ENCODE peak calls at places on chromosomes 4 and X, in four cellular contexts. One of them, this sample, is unnamed.

GRCh38 chr4:150593996-150594395 is 12.0 kb downstream of the MAB21L2 start:
- DNase-seq in upper lobe of right lung: no peak
- DNase-seq in adipocyte: peak; percentile 78
- DNase-seq in prostate gland: no peak
- DNase-seq in this sample: no peak

GRCh38 chrX:15311119-15311518 is 4.3 kb downstream of the ASB11 start:
- DNase-seq in prostate gland: no peak
- DNase-seq in upper lobe of right lung: no peak
- DNase-seq in adipocyte: no peak
- DNase-seq in this sample: no peak

GRCh38 chr4:6281436-6282144 is 11.9 kb downstream of the WFS1 start:
- DNase-seq in prostate gland: no peak
- DNase-seq in adipocyte: no peak
- DNase-seq in upper lobe of right lung: no peak
- DNase-seq in this sample: no peak

GRCh38 chr4:147825451-147826287 is 93.8 kb downstream of the ARHGAP10 start:
- DNase-seq in adipocyte: no peak
- DNase-seq in prostate gland: no peak
- DNase-seq in upper lobe of right lung: no peak
- DNase-seq in this sample: no peak

GRCh38 chrX:75335127-75335458 is 61.2 kb downstream of the UPRT start:
- DNase-seq in adipocyte: no peak
- DNase-seq in prostate gland: no peak
- DNase-seq in upper lobe of right lung: no peak
- DNase-seq in this sample: no peak

GRCh38 chr4:96183630-96184029 is 343.7 kb downstream of the PDHA2 start:
- DNase-seq in adipocyte: no peak
- DNase-seq in prostate gland: no peak
- DNase-seq in upper lobe of right lung: no peak
- DNase-seq in this sample: no peak

GRCh38 chr4:117971406-117971805 is 62.9 kb upstream of the NDST3 start:
- DNase-seq in upper lobe of right lung: no peak
- DNase-seq in adipocyte: peak; percentile 60
- DNase-seq in prostate gland: no peak
- DNase-seq in this sample: peak; percentile 31

GRCh38 chr4:141807073-141807472 is 170.7 kb downstream of the IL15 start:
- DNase-seq in adipocyte: peak; percentile 56
- DNase-seq in prostate gland: no peak
- DNase-seq in upper lobe of right lung: no peak
- DNase-seq in this sample: no peak

GRCh38 chrX:119500061-119500800 is 32.0 kb downstream of the SLC25A5 start:
- DNase-seq in prostate gland: no peak
- DNase-seq in upper lobe of right lung: no peak
- DNase-seq in adipocyte: no peak
- DNase-seq in this sample: no peak

GRCh38 chr4:183140911-183141320 is 41.9 kb downstream of the WWC2 start:
- DNase-seq in adipocyte: peak; percentile 33
- DNase-seq in prostate gland: no peak
- DNase-seq in upper lobe of right lung: no peak
- DNase-seq in this sample: no peak

GRCh38 chr4:52641853-52642563 is 17.1 kb downstream of the USP46 start:
- DNase-seq in prostate gland: no peak
- DNase-seq in upper lobe of right lung: no peak
- DNase-seq in adipocyte: peak; percentile 27
- DNase-seq in this sample: no peak

GRCh38 chrX:23616361-23616760 is 50.9 kb upstream of the PRDX4 start:
- DNase-seq in prostate gland: no peak
- DNase-seq in adipocyte: peak; percentile 50
- DNase-seq in upper lobe of right lung: no peak
- DNase-seq in this sample: no peak

GRCh38 chr4:167399201-167399600 is 164.9 kb upstream of the SPOCK3 start:
- DNase-seq in prostate gland: no peak
- DNase-seq in upper lobe of right lung: no peak
- DNase-seq in adipocyte: no peak
- DNase-seq in this sample: no peak

GRCh38 chr4:84032372-84032771 is 466.7 kb downstream of the NKX6-1 start:
- DNase-seq in prostate gland: no peak
- DNase-seq in adipocyte: no peak
- DNase-seq in upper lobe of right lung: no peak
- DNase-seq in this sample: peak; percentile 10

GRCh38 chrX:139094671-139095592 is 383.4 kb upstream of the FGF13 start:
- DNase-seq in adipocyte: no peak
- DNase-seq in upper lobe of right lung: no peak
- DNase-seq in prostate gland: no peak
- DNase-seq in this sample: no peak

GRCh38 chr4:60562353-60562752 is 637.8 kb upstream of the ADGRL3 start:
- DNase-seq in prostate gland: no peak
- DNase-seq in upper lobe of right lung: no peak
- DNase-seq in adipocyte: no peak
- DNase-seq in this sample: no peak

GRCh38 chr4:163142246-163142645 is 24.4 kb downstream of the NAF1 start:
- DNase-seq in upper lobe of right lung: no peak
- DNase-seq in adipocyte: no peak
- DNase-seq in prostate gland: no peak
- DNase-seq in this sample: no peak

GRCh38 chrX:26783512-26784225 is 567.7 kb downstream of the MAGEB5 start:
- DNase-seq in upper lobe of right lung: no peak
- DNase-seq in prostate gland: no peak
- DNase-seq in adipocyte: peak; percentile 20
- DNase-seq in this sample: peak; percentile 50

GRCh38 chr4:41256740-41257256 is at the start of gene UCHL1:
- DNase-seq in upper lobe of right lung: no peak
- DNase-seq in prostate gland: no peak
- DNase-seq in adipocyte: peak; percentile 93
- DNase-seq in this sample: peak; percentile 97

GRCh38 chrX:137171626-137172025 is 137.8 kb upstream of the GPR101 start:
- DNase-seq in adipocyte: no peak
- DNase-seq in prostate gland: no peak
- DNase-seq in upper lobe of right lung: no peak
- DNase-seq in this sample: no peak

GRCh38 chr4:152938237-152938969 is 2.3 kb downstream of the FHDC1 start:
- DNase-seq in adipocyte: peak; percentile 57
- DNase-seq in upper lobe of right lung: no peak
- DNase-seq in prostate gland: peak; percentile 33
- DNase-seq in this sample: no peak

GRCh38 chr4:107838138-107838618 is 13.4 kb downstream of the SGMS2 start:
- DNase-seq in upper lobe of right lung: no peak
- DNase-seq in adipocyte: peak; percentile 72
- DNase-seq in prostate gland: no peak
- DNase-seq in this sample: no peak

GRCh38 chrX:38987135-38987780 is 186.0 kb downstream of the MID1IP1 start:
- DNase-seq in prostate gland: no peak
- DNase-seq in upper lobe of right lung: no peak
- DNase-seq in adipocyte: no peak
- DNase-seq in this sample: peak; percentile 42

GRCh38 chr4:173189117-173189693 is 20.6 kb downstream of the GALNT7 start:
- DNase-seq in adipocyte: peak; percentile 35
- DNase-seq in upper lobe of right lung: no peak
- DNase-seq in prostate gland: no peak
- DNase-seq in this sample: no peak

GRCh38 chr4:4362991-4363697 is 23.8 kb upstream of the NSG1 start:
- DNase-seq in upper lobe of right lung: peak; percentile 34
- DNase-seq in adipocyte: peak; percentile 7
- DNase-seq in prostate gland: no peak
- DNase-seq in this sample: no peak

GRCh38 chrX:133913009-133913408 is 72.4 kb downstream of the GPC3 start:
- DNase-seq in adipocyte: no peak
- DNase-seq in upper lobe of right lung: no peak
- DNase-seq in prostate gland: no peak
- DNase-seq in this sample: no peak

GRCh38 chrX:11540532-11541377 is 125.0 kb downstream of the ARHGAP6 start:
- DNase-seq in adipocyte: no peak
- DNase-seq in prostate gland: no peak
- DNase-seq in upper lobe of right lung: no peak
- DNase-seq in this sample: no peak

GRCh38 chr4:37982736-37983135 is 22.5 kb downstream of the PTTG2 start:
- DNase-seq in prostate gland: no peak
- DNase-seq in adipocyte: no peak
- DNase-seq in upper lobe of right lung: no peak
- DNase-seq in this sample: no peak

GRCh38 chr4:17636696-17637351 is 22.4 kb downstream of the MED28 start:
- DNase-seq in prostate gland: peak; percentile 61
- DNase-seq in upper lobe of right lung: peak; percentile 85
- DNase-seq in adipocyte: peak; percentile 90
- DNase-seq in this sample: peak; percentile 83

GRCh38 chr4:17630228-17630627 is 15.8 kb downstream of the MED28 start:
- DNase-seq in prostate gland: no peak
- DNase-seq in adipocyte: no peak
- DNase-seq in upper lobe of right lung: no peak
- DNase-seq in this sample: no peak

GRCh38 chr4:17636341-17636695 is 21.9 kb downstream of the MED28 start:
- DNase-seq in prostate gland: no peak
- DNase-seq in upper lobe of right lung: no peak
- DNase-seq in adipocyte: no peak
- DNase-seq in this sample: no peak

GRCh38 chr4:17635056-17635455 is 20.6 kb downstream of the MED28 start:
- DNase-seq in adipocyte: no peak
- DNase-seq in upper lobe of right lung: no peak
- DNase-seq in prostate gland: no peak
- DNase-seq in this sample: no peak

DNA sequence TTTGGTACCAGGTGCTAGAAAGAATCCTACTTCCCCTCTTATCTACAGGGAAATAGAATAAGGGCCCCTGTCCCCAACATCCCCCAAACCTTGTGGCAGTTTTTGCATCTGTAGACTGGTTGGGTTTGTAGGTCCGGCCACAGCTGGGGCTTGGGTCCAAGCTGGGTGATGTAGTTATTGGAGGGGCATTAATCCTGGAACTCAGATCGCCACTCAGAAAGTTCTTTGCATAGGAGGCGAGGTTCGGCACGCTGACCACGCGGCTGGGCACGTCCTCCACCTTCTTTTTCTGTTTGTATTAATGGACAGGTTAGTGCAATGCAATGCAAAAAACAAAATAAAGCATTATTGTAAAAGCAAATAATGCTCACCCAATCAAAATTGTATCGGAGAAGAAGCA is 19.2 kb downstream of the MED28 start:
- DNase-seq in upper lobe of right lung: no peak
- DNase-seq in adipocyte: no peak
- DNase-seq in prostate gland: no peak
- DNase-seq in this sample: no peak
- H3K36me3 ChIP-seq in upper lobe of right lung: peaks cover 67% of the 10 kb centered on the region
- H3K36me3 ChIP-seq in adipocyte: peaks cover 69% of the 10 kb centered on the region
- H3K36me3 ChIP-seq in prostate gland: no peaks in the 10 kb centered on the region
- H3K36me3 ChIP-seq in this sample: peaks cover 69% of the 10 kb centered on the region

GRCh38 chrX:25012433-25012735 is 3.4 kb downstream of the ARX start:
- DNase-seq in adipocyte: no peak
- DNase-seq in prostate gland: no peak
- DNase-seq in upper lobe of right lung: no peak
- DNase-seq in this sample: no peak
- H3K27me3 ChIP-seq in adipocyte: peaks cover 80% of the 10 kb centered on the region
- H3K27me3 ChIP-seq in prostate gland: no peaks in the 10 kb centered on the region
- H3K27me3 ChIP-seq in upper lobe of right lung: peaks cover 76% of the 10 kb centered on the region
- H3K27me3 ChIP-seq in this sample: peaks cover 96% of the 10 kb centered on the region

DNA sequence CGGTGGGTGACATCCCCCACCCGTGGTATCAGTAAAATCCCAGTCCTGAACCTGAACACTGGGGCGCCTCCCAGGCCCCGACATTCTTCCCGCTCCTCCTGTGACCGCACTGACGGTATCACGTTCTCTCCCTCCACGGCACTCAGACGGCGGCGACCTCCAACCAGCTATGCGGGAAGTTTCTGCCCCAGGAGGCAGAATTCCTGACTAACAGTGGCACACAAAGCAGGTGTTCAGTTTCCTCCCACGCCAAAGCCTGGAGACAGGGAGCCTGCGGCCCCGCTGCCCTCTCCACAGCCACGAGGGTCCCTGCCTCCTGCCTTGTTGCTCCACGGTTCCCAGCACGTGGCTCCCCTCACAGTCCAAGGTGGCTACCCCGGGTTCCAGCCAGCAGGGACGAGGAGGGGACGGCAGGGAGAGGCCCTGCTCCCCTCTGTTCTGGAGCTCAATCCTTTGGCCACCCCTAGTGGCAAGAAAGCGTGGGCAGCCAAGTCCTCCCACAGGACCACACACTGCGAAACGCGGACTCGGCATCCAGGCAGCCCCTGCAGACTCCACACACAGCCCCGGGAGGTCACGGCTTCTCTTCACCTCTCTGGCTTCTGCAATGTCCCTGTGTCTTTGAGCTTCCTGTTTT is 15.2 kb downstream of the CTBP1 start:
- DNase-seq in upper lobe of right lung: peak; percentile 59
- DNase-seq in adipocyte: peak; percentile 69
- DNase-seq in prostate gland: no peak
- DNase-seq in this sample: no peak
- H3K36me3 ChIP-seq in upper lobe of right lung: peaks cover 81% of the 10 kb centered on the region
- H3K36me3 ChIP-seq in adipocyte: peaks cover 76% of the 10 kb centered on the region
- H3K36me3 ChIP-seq in prostate gland: peaks cover 3% of the 10 kb centered on the region
- H3K36me3 ChIP-seq in this sample: peaks cover 85% of the 10 kb centered on the region

GRCh38 chr4:8910822-8911310 is 39.2 kb upstream of the HMX1 start:
- DNase-seq in prostate gland: no peak
- DNase-seq in adipocyte: no peak
- DNase-seq in upper lobe of right lung: peak; percentile 59
- DNase-seq in this sample: peak; percentile 77
- H3K27me3 ChIP-seq in prostate gland: peaks cover 11% of the 10 kb centered on the region
- H3K27me3 ChIP-seq in adipocyte: peaks cover 32% of the 10 kb centered on the region
- H3K27me3 ChIP-seq in upper lobe of right lung: no peaks in the 10 kb centered on the region
- H3K27me3 ChIP-seq in this sample: no peaks in the 10 kb centered on the region